ENCODE peak calls at places on chromosome 1, in ten cellular contexts. V is AG10803; S is GM10248; F is ovary; Q is KG1; D is psoas muscle; I is IMR-90; W is iris pigment epithelial cell; H is astrocyte of the cerebellum; X is stimulated activated CD8-positive, alpha-beta memory T cell treated with anti-CD3 and anti-CD28 coated beads, Interleukin-4, amount 100 ng/mL, for 24 hours. J is an unnamed sample.

GRCh38 chr1:159879977-159880376 is 17.5 kb upstream of the VSIG8 start:
- DNase-seq in V (peak; percentile 78), S (no peak), F (no peak), Q (no peak), D (no peak), I (peak; percentile 87), W (peak; percentile 88), H (no peak), X (no peak), J (peak; percentile 87)

GRCh38 chr1:45842786-45843185 is 39.4 kb downstream of the MAST2 start:
- DNase-seq in V (no peak), S (no peak), F (no peak), Q (no peak), D (no peak), I (peak; percentile 14), W (no peak), H (no peak), X (no peak), J (no peak)

GRCh38 chr1:55589656-55590297 is 374.6 kb upstream of the USP24 start:
- DNase-seq in V (peak; percentile 84), S (no peak), F (peak; percentile 38), Q (no peak), D (peak; percentile 56), I (no peak), W (peak; percentile 37), H (no peak), X (no peak), J (no peak)

GRCh38 chr1:200243042-200243437 is 166.8 kb downstream of the ZNF281 start:
- DNase-seq in V (peak; percentile 70), S (no peak), F (no peak), Q (no peak), D (no peak), I (peak; percentile 55), W (no peak), H (peak; percentile 24), X (no peak), J (peak; percentile 65)

GRCh38 chr1:17597651-17598050 is 58.2 kb downstream of the ARHGEF10L start:
- DNase-seq in V (no peak), S (no peak), F (no peak), Q (no peak), D (no peak), I (no peak), W (no peak), H (no peak), X (no peak), J (no peak)

GRCh38 chr1:3495776-3496745 is 41.6 kb downstream of the ARHGEF16 start:
- DNase-seq in V (no peak), S (no peak), F (no peak), Q (no peak), D (no peak), I (peak; percentile 56), W (peak; percentile 22), H (no peak), X (no peak), J (no peak)

GRCh38 chr1:111516008-111516535 is 12.6 kb upstream of the ADORA3 start:
- DNase-seq in V (peak; percentile 31), S (peak; percentile 62), F (peak; percentile 64), Q (peak; percentile 67), D (peak; percentile 58), I (peak; percentile 82), W (peak; percentile 70), H (no peak), X (no peak), J (peak; percentile 68)

GRCh38 chr1:117000142-117000541 is 1.4 kb upstream of the CD101 start:
- DNase-seq in V (no peak), S (no peak), F (no peak), Q (no peak), D (no peak), I (no peak), W (no peak), H (no peak), X (no peak), J (no peak)

GRCh38 chr1:117473063-117473462 is 105.8 kb downstream of the MAN1A2 start:
- DNase-seq in V (no peak), S (no peak), F (no peak), Q (no peak), D (no peak), I (no peak), W (no peak), H (no peak), X (no peak), J (no peak)

J was measured in MV-4-11.